ENCODE peak calls at places on chromosome 22, in ten cellular contexts. S is HFF-Myc, K is GM12865, B is T-helper 1 cell, O is mucosa of gallbladder, X is chondrocyte, C is endothelial cell, T is tibial artery, E is pancreas, V is iris pigment epithelial cell. P is an unnamed sample.

GRCh38 chr22:35894937-35895708 is 133.5 kb downstream of the RBFOX2 start:
- DNase-seq in E (no peak), C (no peak), K (no peak), B (no peak), O (peak), T (peak), V (peak), X (no peak), S (no peak), P (peak)

GRCh38 chr22:46346680-46347405 is 11.3 kb downstream of the TRMU start:
- DNase-seq in B (no peak), O (no peak), S (no peak), X (peak), K (no peak), E (peak), C (no peak), T (no peak), V (no peak), P (no peak)

GRCh38 chr22:19086417-19086816 is 35.8 kb downstream of the DGCR2 start:
- DNase-seq in E (no peak), X (no peak), O (no peak), T (no peak), V (no peak), S (no peak), B (no peak), C (no peak), K (no peak), P (no peak)

GRCh38 chr22:32951081-32951806 is 106.9 kb downstream of the SYN3 start:
- DNase-seq in S (no peak), O (no peak), E (no peak), V (no peak), B (no peak), K (no peak), C (peak), X (no peak), T (no peak), P (peak)

GRCh38 chr22:33927752-33928151 is 7.5 kb upstream of the LARGE1 start:
- DNase-seq in K (no peak), B (no peak), E (no peak), O (no peak), S (no peak), C (no peak), T (no peak), V (no peak), X (no peak), P (no peak)

GRCh38 chr22:47192106-47192650 is 429.7 kb downstream of the TBC1D22A start:
- DNase-seq in O (no peak), B (no peak), X (peak), V (no peak), S (no peak), E (no peak), K (no peak), T (peak), C (no peak), P (no peak)

GRCh38 chr22:32723632-32724031 is 77.9 kb upstream of the TIMP3 start:
- DNase-seq in E (no peak), V (peak), X (no peak), B (no peak), S (peak), T (peak), K (peak), O (peak), C (no peak), P (peak)

GRCh38 chr22:32476804-32477203 is 2.2 kb downstream of the FBXO7 start:
- DNase-seq in B (no peak), T (no peak), V (no peak), E (no peak), K (no peak), O (no peak), X (no peak), C (no peak), S (no peak), P (no peak)

GRCh38 chr22:28029201-28029948 is 110.3 kb upstream of the PITPNB start:
- DNase-seq in S (no peak), C (peak), E (peak), O (peak), X (no peak), V (no peak), K (no peak), B (no peak), T (peak), P (peak)

GRCh38 chr22:22450343-22450839 is 58.2 kb downstream of the ZNF280B start:
- DNase-seq in O (peak), B (no peak), C (no peak), K (peak), S (no peak), E (no peak), T (peak), V (no peak), X (no peak), P (peak)

GRCh38 chr22:44583076-44583760 is 85.2 kb upstream of the RTL6 start:
- DNase-seq in O (no peak), C (no peak), E (no peak), K (no peak), S (no peak), V (peak), X (peak), T (peak), B (no peak), P (peak)

GRCh38 chr22:37472418-37473006 is 13.7 kb downstream of the MFNG start:
- DNase-seq in C (peak), O (no peak), K (peak), E (no peak), S (no peak), V (peak), B (no peak), T (no peak), X (no peak), P (peak)

GRCh38 chr22:30459206-30460052 is 12.4 kb downstream of the SEC14L3 start:
- DNase-seq in V (no peak), S (no peak), T (no peak), E (no peak), B (no peak), C (peak), K (peak), O (no peak), X (no peak), P (no peak)

GRCh38 chr22:23106906-23107367 is 34.9 kb downstream of the RSPH14 start:
- DNase-seq in T (no peak), E (peak), S (no peak), B (no peak), X (no peak), K (no peak), V (no peak), C (no peak), O (peak), P (no peak)

GRCh38 chr22:35037089-35037488 is 28.9 kb upstream of the ISX start:
- DNase-seq in B (no peak), X (no peak), C (peak), E (no peak), K (peak), T (no peak), S (no peak), O (no peak), V (no peak), P (no peak)

GRCh38 chr22:29926057-29926456 is 43.1 kb downstream of the MTMR3 start:
- DNase-seq in K (no peak), S (no peak), E (no peak), T (no peak), X (no peak), B (no peak), V (no peak), O (no peak), C (no peak), P (no peak)

GRCh38 chr22:17949926-17950473 is 74.4 kb downstream of the MICAL3 start:
- DNase-seq in T (no peak), X (no peak), C (no peak), O (no peak), B (no peak), V (no peak), E (no peak), S (no peak), K (no peak), P (no peak)

GRCh38 chr22:39360674-39361413 is 11.1 kb downstream of the SYNGR1 start:
- DNase-seq in E (peak), K (no peak), X (no peak), V (no peak), S (no peak), C (no peak), O (peak), B (no peak), T (no peak), P (no peak)

GRCh38 chr22:39967103-39967829 is 7.1 kb downstream of the TMA7B start:
- DNase-seq in E (no peak), O (no peak), B (no peak), V (peak), K (no peak), X (no peak), S (no peak), T (no peak), C (no peak), P (no peak)

GRCh38 chr22:43476341-43476740 is 64.5 kb downstream of the MPPED1 start:
- DNase-seq in X (no peak), C (no peak), B (no peak), O (no peak), T (no peak), S (no peak), K (peak), E (no peak), V (no peak), P (no peak)

GRCh38 chr22:24806663-24807001 is 621 bp downstream of the SGSM1 start:
- DNase-seq in X (no peak), S (no peak), K (no peak), E (no peak), T (no peak), O (no peak), V (no peak), B (no peak), C (no peak), P (no peak)

GRCh38 chr22:18050065-18050464 is 25.7 kb upstream of the MICAL3 start:
- DNase-seq in V (no peak), K (no peak), C (no peak), B (no peak), T (no peak), E (no peak), X (no peak), S (no peak), O (no peak), P (no peak)

GRCh38 chr22:48448821-48449220 is 1378.9 kb downstream of the BRD1 start:
- DNase-seq in E (no peak), B (no peak), K (no peak), V (no peak), T (no peak), S (no peak), O (no peak), C (no peak), X (no peak), P (no peak)

GRCh38 chr22:38569972-38570840 is at the start of gene DMC1:
- DNase-seq in O (peak), V (peak), B (peak), T (peak), X (peak), K (peak), C (peak), E (peak), S (peak), P (peak)

GRCh38 chr22:17883356-17883755 is 109.1 kb upstream of the BID start:
- DNase-seq in C (no peak), K (no peak), B (no peak), X (no peak), T (no peak), V (no peak), O (no peak), E (no peak), S (no peak), P (no peak)

GRCh38 chr22:19011075-19011474 is 75.0 kb upstream of the PRODH start:
- DNase-seq in B (no peak), C (no peak), K (no peak), O (no peak), V (no peak), E (no peak), X (no peak), T (no peak), S (no peak), P (no peak)

P was measured in adrenal gland.